ENCODE peak calls at places on chromosome 10, in four cellular contexts. One of them, this sample, is unnamed.

GRCh38 chr10:14592026-14592425 is 182.7 kb downstream of the FAM107B start:
- DNase-seq in ureter: no peak
- DNase-seq in mesendoderm: no peak
- DNase-seq in sigmoid colon: no peak
- DNase-seq in this sample: no peak

GRCh38 chr10:49756031-49756430 is 6.1 kb downstream of the OGDHL start:
- DNase-seq in sigmoid colon: no peak
- DNase-seq in ureter: no peak
- DNase-seq in mesendoderm: no peak
- DNase-seq in this sample: no peak

GRCh38 chr10:6650580-6650979 is 70.5 kb upstream of the PRKCQ start:
- DNase-seq in mesendoderm: no peak
- DNase-seq in ureter: no peak
- DNase-seq in sigmoid colon: no peak
- DNase-seq in this sample: no peak

GRCh38 chr10:72275351-72276012 is 1.8 kb downstream of the DDIT4 start:
- DNase-seq in mesendoderm: no peak
- DNase-seq in ureter: peak
- DNase-seq in sigmoid colon: no peak
- DNase-seq in this sample: no peak

GRCh38 chr10:23359692-23360380 is 15.2 kb upstream of the C10orf67 start:
- DNase-seq in mesendoderm: no peak
- DNase-seq in sigmoid colon: no peak
- DNase-seq in ureter: no peak
- DNase-seq in this sample: no peak

GRCh38 chr10:119812684-119813083 is 60.0 kb downstream of the MCMBP start:
- DNase-seq in mesendoderm: no peak
- DNase-seq in sigmoid colon: no peak
- DNase-seq in ureter: no peak
- DNase-seq in this sample: no peak

GRCh38 chr10:77837248-77837924 is 89.2 kb downstream of the DLG5 start:
- DNase-seq in sigmoid colon: peak
- DNase-seq in ureter: no peak
- DNase-seq in mesendoderm: peak
- DNase-seq in this sample: no peak

GRCh38 chr10:57741751-57742150 is 525.9 kb downstream of the IPMK start:
- DNase-seq in mesendoderm: no peak
- DNase-seq in sigmoid colon: no peak
- DNase-seq in ureter: no peak
- DNase-seq in this sample: no peak

GRCh38 chr10:49594594-49594993 is 15.5 kb upstream of the SLC18A3 start:
- DNase-seq in sigmoid colon: no peak
- DNase-seq in ureter: no peak
- DNase-seq in mesendoderm: peak
- DNase-seq in this sample: no peak

GRCh38 chr10:104642311-104643022 is 1.4 kb downstream of the SORCS3 start:
- DNase-seq in ureter: no peak
- DNase-seq in mesendoderm: peak
- DNase-seq in sigmoid colon: no peak
- DNase-seq in this sample: no peak

GRCh38 chr10:32943854-32944661 is 14.0 kb downstream of the ITGB1 start:
- DNase-seq in sigmoid colon: peak
- DNase-seq in mesendoderm: peak
- DNase-seq in ureter: no peak
- DNase-seq in this sample: peak

GRCh38 chr10:114520453-114520852 is 116.2 kb upstream of the AFAP1L2 start:
- DNase-seq in ureter: no peak
- DNase-seq in sigmoid colon: no peak
- DNase-seq in mesendoderm: no peak
- DNase-seq in this sample: no peak

GRCh38 chr10:12444981-12445700 is 95.8 kb downstream of the CAMK1D start:
- DNase-seq in ureter: no peak
- DNase-seq in mesendoderm: peak
- DNase-seq in sigmoid colon: no peak
- DNase-seq in this sample: no peak

GRCh38 chr10:83682399-83682798 is 456.9 kb upstream of the GHITM start:
- DNase-seq in sigmoid colon: no peak
- DNase-seq in ureter: no peak
- DNase-seq in mesendoderm: no peak
- DNase-seq in this sample: no peak

GRCh38 chr10:132595021-132595420 is 57.4 kb downstream of the INPP5A start:
- DNase-seq in sigmoid colon: no peak
- DNase-seq in ureter: no peak
- DNase-seq in mesendoderm: no peak
- DNase-seq in this sample: no peak

GRCh38 chr10:125266541-125266940 is 106.2 kb upstream of the CTBP2 start:
- DNase-seq in sigmoid colon: no peak
- DNase-seq in mesendoderm: no peak
- DNase-seq in ureter: no peak
- DNase-seq in this sample: no peak

GRCh38 chr10:88194041-88194887 is 330.8 kb downstream of the PTEN start:
- DNase-seq in ureter: no peak
- DNase-seq in sigmoid colon: no peak
- DNase-seq in mesendoderm: peak
- DNase-seq in this sample: no peak

GRCh38 chr10:99945286-99945685 is 64.5 kb downstream of the DNMBP start:
- DNase-seq in sigmoid colon: peak
- DNase-seq in mesendoderm: no peak
- DNase-seq in ureter: no peak
- DNase-seq in this sample: no peak

GRCh38 chr10:44662002-44662401 is 249.1 kb upstream of the TMEM72 start:
- DNase-seq in sigmoid colon: no peak
- DNase-seq in ureter: no peak
- DNase-seq in mesendoderm: no peak
- DNase-seq in this sample: no peak

GRCh38 chr10:113484487-113484886 is 68.4 kb upstream of the HABP2 start:
- DNase-seq in ureter: no peak
- DNase-seq in sigmoid colon: no peak
- DNase-seq in mesendoderm: no peak
- DNase-seq in this sample: no peak

GRCh38 chr10:929965-930364 is 1.5 kb downstream of the LARP4B start:
- DNase-seq in sigmoid colon: no peak
- DNase-seq in mesendoderm: no peak
- DNase-seq in ureter: peak
- DNase-seq in this sample: no peak

GRCh38 chr10:86371116-86371515 is 4.5 kb upstream of the GRID1 start:
- DNase-seq in ureter: no peak
- DNase-seq in sigmoid colon: peak
- DNase-seq in mesendoderm: no peak
- DNase-seq in this sample: peak

This sample was measured in chondrocyte.